ENCODE peak calls at places on chromosomes 7 and 10, in nine cellular contexts. N is pancreas, G is transverse colon, J is heart left ventricle, W is K562, B is colonic mucosa, E is HL-60, L is lower lobe of right lung, P is endothelial cell of umbilical vein. T is an unnamed sample.

GRCh38 chr7:129188372-129188891 is at the start of gene SMO:
- DNase-seq in N (peak), G (peak), J (peak), W (no peak), B (peak), E (no peak), L (no peak), P (peak), T (no peak)

GRCh38 chr10:14386202-14386593 is 55.5 kb upstream of the FRMD4A start:
- DNase-seq in N (no peak), G (no peak), J (no peak), W (no peak), B (no peak), E (no peak), L (no peak), P (no peak), T (peak)

GRCh38 chr10:5776881-5777197 is 36.4 kb downstream of the GDI2 start:
- DNase-seq in N (no peak), G (no peak), J (no peak), W (no peak), B (no peak), E (no peak), L (no peak), P (peak), T (no peak)

GRCh38 chr10:35447693-35448407 is 111.5 kb downstream of the CCNY start:
- DNase-seq in N (peak), G (peak), J (no peak), W (peak), B (peak), E (no peak), L (no peak), P (peak), T (peak)

GRCh38 chr7:126803990-126804389 is 448.8 kb downstream of the GRM8 start:
- DNase-seq in N (no peak), G (no peak), J (no peak), W (no peak), B (no peak), E (no peak), L (no peak), P (no peak), T (peak)

GRCh38 chr7:133529861-133530260 is 277.0 kb downstream of the EXOC4 start:
- DNase-seq in N (no peak), G (no peak), J (no peak), W (no peak), B (no peak), E (no peak), L (no peak), P (no peak), T (no peak)

GRCh38 chr7:130488376-130489139 is 3.3 kb upstream of the MEST start:
- DNase-seq in N (no peak), G (no peak), J (no peak), W (no peak), B (no peak), E (no peak), L (no peak), P (no peak), T (no peak)

GRCh38 chr10:7945469-7946187 is 108.9 kb upstream of the GATA3 start:
- DNase-seq in N (no peak), G (no peak), J (no peak), W (no peak), B (no peak), E (no peak), L (no peak), P (no peak), T (peak)

GRCh38 chr7:1440620-1441019 is 18.6 kb downstream of the MICALL2 start:
- DNase-seq in N (no peak), G (no peak), J (no peak), W (no peak), B (no peak), E (no peak), L (no peak), P (no peak), T (no peak)

GRCh38 chr10:101712997-101713396 is 18.0 kb upstream of the FBXW4 start:
- DNase-seq in N (no peak), G (no peak), J (no peak), W (no peak), B (no peak), E (no peak), L (no peak), P (no peak), T (no peak)

GRCh38 chr7:116505823-116506222 is 6.3 kb downstream of the CAV2 start:
- DNase-seq in N (no peak), G (no peak), J (no peak), W (no peak), B (no peak), E (no peak), L (no peak), P (no peak), T (no peak)

GRCh38 chr7:158649279-158649678 is 55.3 kb downstream of the NCAPG2 start:
- DNase-seq in N (peak), G (no peak), J (no peak), W (peak), B (no peak), E (peak), L (no peak), P (peak), T (peak)

GRCh38 chr7:41817386-41817785 is 114.5 kb upstream of the INHBA start:
- DNase-seq in N (no peak), G (no peak), J (no peak), W (no peak), B (no peak), E (no peak), L (no peak), P (no peak), T (peak)

GRCh38 chr7:28219793-28220192 is 39.2 kb upstream of the JAZF1 start:
- DNase-seq in N (no peak), G (no peak), J (no peak), W (no peak), B (no peak), E (no peak), L (no peak), P (no peak), T (no peak)

GRCh38 chr10:65793738-65794425 is 1132.0 kb upstream of the LRRTM3 start:
- DNase-seq in N (peak), G (peak), J (no peak), W (no peak), B (peak), E (no peak), L (no peak), P (no peak), T (no peak)

GRCh38 chr10:24299587-24300258 is 90.8 kb downstream of the KIAA1217 start:
- DNase-seq in N (no peak), G (no peak), J (no peak), W (no peak), B (no peak), E (no peak), L (no peak), P (no peak), T (peak)

GRCh38 chr10:12327074-12327473 is 22.3 kb upstream of the CAMK1D start:
- DNase-seq in N (no peak), G (no peak), J (no peak), W (no peak), B (no peak), E (no peak), L (no peak), P (no peak), T (no peak)

GRCh38 chr7:137716061-137716460 is 130.7 kb downstream of the DGKI start:
- DNase-seq in N (no peak), G (no peak), J (no peak), W (no peak), B (no peak), E (no peak), L (no peak), P (no peak), T (no peak)

GRCh38 chr10:34137955-34138354 is 677.1 kb downstream of the PARD3 start:
- DNase-seq in N (no peak), G (no peak), J (no peak), W (no peak), B (no peak), E (no peak), L (no peak), P (no peak), T (no peak)

GRCh38 chr10:14382022-14382421 is 51.3 kb upstream of the FRMD4A start:
- DNase-seq in N (no peak), G (no peak), J (no peak), W (no peak), B (no peak), E (no peak), L (no peak), P (peak), T (peak)

GRCh38 chr10:119288574-119289001 is 81.2 kb downstream of the GRK5 start:
- DNase-seq in N (no peak), G (no peak), J (no peak), W (no peak), B (no peak), E (no peak), L (no peak), P (no peak), T (no peak)

GRCh38 chr7:47247132-47247531 is 334.8 kb downstream of the TNS3 start:
- DNase-seq in N (no peak), G (no peak), J (no peak), W (no peak), B (no peak), E (no peak), L (no peak), P (no peak), T (no peak)
- TF ChIP-seq CTCF in N (no peak), G (no peak), J (no peak), W (no peak), B (no peak), E (no peak), L (no peak), P (no peak), T (no peak)

DNA sequence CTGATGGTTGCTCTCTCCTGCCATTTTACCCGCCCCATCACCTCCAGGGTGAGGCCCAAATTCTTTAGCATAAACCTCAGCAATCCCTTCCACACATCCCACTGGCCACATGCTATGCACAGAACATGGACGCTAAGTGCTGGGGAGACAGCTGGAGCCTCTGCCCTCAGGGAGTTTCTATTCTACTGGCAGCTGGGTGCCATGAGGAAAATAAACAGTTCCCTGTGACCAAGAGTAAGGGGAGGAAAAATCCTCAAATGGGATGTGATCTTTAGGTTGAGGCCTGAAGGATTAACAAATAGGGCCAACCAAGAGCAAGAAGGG is 1.2 kb downstream of the PARP12 start:
- DNase-seq in N (no peak), G (no peak), J (no peak), W (peak), B (no peak), E (no peak), L (no peak), P (no peak), T (no peak)
- H3K4me3 ChIP-seq in N (peak), G (peak), J (peak), W (no peak), B (peak), E (no peak), L (peak), P (peak), T (no peak)

GRCh38 chr7:96388166-96388565 is 66.3 kb upstream of the SLC25A13 start:
- DNase-seq in N (no peak), G (no peak), J (no peak), W (no peak), B (no peak), E (peak), L (no peak), P (peak), T (peak)
- H3K27ac ChIP-seq in N (no peak), G (peak), J (peak), W (no peak), B (no peak), E (no peak), L (no peak), P (peak), T (peak)

GRCh38 chr10:97633921-97634320 is 621 bp upstream of the MORN4 start:
- DNase-seq in N (peak), G (peak), J (no peak), W (peak), B (peak), E (no peak), L (no peak), P (no peak), T (no peak)
- TF ChIP-seq CTCF in N (no peak), G (peak), J (no peak), W (peak), B (peak), E (no peak), L (peak), P (no peak), T (peak)

T was measured in brain microvascular endothelial cell.